ENCODE peak calls at places on chromosomes 11 and 22, in nine cellular contexts. M is thoracic aorta; Q is iris pigment epithelial cell; W is astrocyte of the spinal cord; P is NCI-H1417; A is M059J; L is NCI-H2081; N is stimulated activated CD8-positive, alpha-beta memory T cell treated with anti-CD3 and anti-CD28 coated beads, Interleukin-15, amount 100 ng/mL, for 4 hours; U is GM13977. Y is an unnamed sample.

GRCh38 chr11:134711008-134711407 is 299.0 kb upstream of the B3GAT1 start:
- DNase-seq in Q (no peak), N (no peak), M (no peak), W (no peak), A (no peak), P (no peak), U (no peak), L (no peak), Y (no peak)

GRCh38 chr11:93908689-93909088 is 58.3 kb upstream of the VSTM5 start:
- DNase-seq in A (peak), M (no peak), W (peak), Q (peak), U (no peak), N (no peak), P (no peak), L (no peak), Y (no peak)

GRCh38 chr11:62398011-62398994 is 20.5 kb upstream of the SCGB1A1 start:
- DNase-seq in P (no peak), A (peak), L (no peak), W (no peak), M (no peak), N (no peak), U (no peak), Q (peak), Y (no peak)

GRCh38 chr11:66150140-66150539 is 80.1 kb downstream of the PACS1 start:
- DNase-seq in A (no peak), N (no peak), U (no peak), W (no peak), M (no peak), L (no peak), P (no peak), Q (no peak), Y (no peak)

GRCh38 chr22:50504245-50505211 is 3.0 kb downstream of the LMF2 start:
- DNase-seq in A (no peak), L (no peak), M (no peak), P (no peak), W (no peak), U (no peak), Q (no peak), N (no peak), Y (no peak)

GRCh38 chr11:8025816-8026215 is 38.7 kb downstream of the EIF3F start:
- DNase-seq in M (no peak), W (peak), Q (peak), N (no peak), A (peak), U (no peak), L (no peak), P (no peak), Y (no peak)

GRCh38 chr11:116446048-116446399 is 326.8 kb downstream of the BUD13 start:
- DNase-seq in U (no peak), P (no peak), M (no peak), N (no peak), L (no peak), A (no peak), W (no peak), Q (no peak), Y (peak)

GRCh38 chr22:39362932-39363331 is 13.1 kb downstream of the SYNGR1 start:
- DNase-seq in M (no peak), W (no peak), U (no peak), Q (no peak), N (no peak), P (no peak), L (no peak), A (no peak), Y (no peak)

GRCh38 chr11:74729397-74729796 is 1.8 kb downstream of the CHRDL2 start:
- DNase-seq in N (no peak), U (no peak), A (no peak), Q (no peak), M (no peak), W (no peak), P (no peak), L (no peak), Y (no peak)

GRCh38 chr22:32880906-32881596 is 79.5 kb downstream of the TIMP3 start:
- DNase-seq in N (no peak), W (peak), A (peak), M (no peak), Q (peak), L (no peak), U (no peak), P (peak), Y (no peak)

GRCh38 chr22:17264321-17265052 is 45.3 kb upstream of the ADA2 start:
- DNase-seq in U (no peak), P (no peak), L (no peak), W (peak), N (no peak), M (no peak), Q (peak), A (peak), Y (peak)

GRCh38 chr11:14075118-14075601 is 112.6 kb downstream of the SPON1 start:
- DNase-seq in N (peak), M (no peak), P (no peak), Q (peak), A (peak), W (peak), L (no peak), U (no peak), Y (no peak)

GRCh38 chr22:34914871-34915270 is 151.1 kb upstream of the ISX start:
- DNase-seq in P (no peak), M (no peak), Q (no peak), N (no peak), W (no peak), A (no peak), L (no peak), U (no peak), Y (no peak)

GRCh38 chr22:32695451-32695891 is 106.0 kb upstream of the TIMP3 start:
- DNase-seq in L (no peak), Q (peak), P (no peak), A (peak), W (peak), N (no peak), U (no peak), M (no peak), Y (peak)

GRCh38 chr11:2593393-2593950 is 106.3 kb downstream of the KCNQ1OT1 start:
- DNase-seq in P (no peak), Q (no peak), U (no peak), W (no peak), A (no peak), N (no peak), M (no peak), L (no peak), Y (no peak)

GRCh38 chr22:21713428-21714058 is 22.1 kb downstream of the YPEL1 start:
- DNase-seq in N (no peak), W (no peak), A (peak), M (no peak), U (no peak), P (no peak), Q (no peak), L (no peak), Y (no peak)

GRCh38 chr22:43230983-43231723 is 44.2 kb upstream of the TTLL12 start:
- DNase-seq in P (peak), N (peak), A (peak), L (peak), W (peak), U (peak), M (no peak), Q (peak), Y (peak)

Y was measured in DMS53.